ENCODE peak calls at places on chromosomes 11 and 22, in nine cellular contexts. G, Z, U, O, V, K, A, P and D are unnamed samples.

GRCh38 chr11:132943737-132944556 is 588.4 kb downstream of the OPCML start:
- DNase-seq in G (no peak), Z (no peak), U (no peak), O (no peak), V (no peak), K (no peak), A (no peak), P (peak; percentile 92), D (no peak)

GRCh38 chr11:10763766-10764165 is 12.7 kb downstream of the CTR9 start:
- DNase-seq in G (no peak), Z (no peak), U (no peak), O (no peak), V (no peak), K (no peak), A (no peak), P (no peak), D (no peak)

GRCh38 chr22:32444068-32444467 is 20.2 kb downstream of the BPIFC start:
- DNase-seq in G (peak; percentile 46), Z (no peak), U (peak; percentile 79), O (no peak), V (peak; percentile 31), K (peak; percentile 4), A (no peak), P (no peak), D (no peak)

GRCh38 chr22:45376703-45377102 is 36.7 kb downstream of the SMC1B start:
- DNase-seq in G (no peak), Z (no peak), U (no peak), O (no peak), V (no peak), K (no peak), A (no peak), P (no peak), D (no peak)

GRCh38 chr11:106389096-106389495 is 311.6 kb downstream of the AASDHPPT start:
- DNase-seq in G (no peak), Z (no peak), U (no peak), O (no peak), V (peak; percentile 7), K (peak; percentile 69), A (peak; percentile 71), P (no peak), D (no peak)

GRCh38 chr22:45308624-45309421 is 911 bp upstream of the FAM118A start:
- DNase-seq in G (peak; percentile 68), Z (no peak), U (no peak), O (no peak), V (no peak), K (no peak), A (no peak), P (no peak), D (no peak)

GRCh38 chr11:93085097-93085496 is 112.7 kb downstream of the SLC36A4 start:
- DNase-seq in G (no peak), Z (no peak), U (no peak), O (no peak), V (no peak), K (no peak), A (peak; percentile 5), P (no peak), D (no peak)

GRCh38 chr11:110833033-110833484 is 120.8 kb upstream of the ARHGAP20 start:
- DNase-seq in G (no peak), Z (no peak), U (no peak), O (no peak), V (peak; percentile 48), K (peak; percentile 78), A (no peak), P (no peak), D (no peak)

GRCh38 chr11:78535920-78536319 is 38.7 kb downstream of the NARS2 start:
- DNase-seq in G (no peak), Z (no peak), U (no peak), O (no peak), V (no peak), K (no peak), A (no peak), P (no peak), D (no peak)

GRCh38 chr22:33913188-33913587 is 7.1 kb downstream of the LARGE1 start:
- DNase-seq in G (no peak), Z (no peak), U (no peak), O (no peak), V (no peak), K (no peak), A (no peak), P (no peak), D (no peak)

GRCh38 chr11:613369-613968 is 2.3 kb downstream of the IRF7 start:
- DNase-seq in G (peak; percentile 69), Z (no peak), U (peak; percentile 67), O (no peak), V (peak; percentile 60), K (peak; percentile 40), A (peak; percentile 59), P (peak; percentile 85), D (peak; percentile 68)

GRCh38 chr11:118267486-118267885 is 3.4 kb upstream of the MPZL2 start:
- DNase-seq in G (no peak), Z (no peak), U (no peak), O (no peak), V (no peak), K (no peak), A (no peak), P (no peak), D (no peak)

GRCh38 chr11:7901319-7901854 is 29.7 kb downstream of the OR10A6 start:
- DNase-seq in G (no peak), Z (no peak), U (no peak), O (no peak), V (no peak), K (no peak), A (no peak), P (no peak), D (no peak)

GRCh38 chr22:29751139-29751538 is 15.7 kb downstream of the ZMAT5 start:
- DNase-seq in G (no peak), Z (no peak), U (peak; percentile 13), O (no peak), V (no peak), K (no peak), A (no peak), P (no peak), D (no peak)

GRCh38 chr11:108680267-108680666 is 15.4 kb downstream of the DDX10 start:
- DNase-seq in G (no peak), Z (no peak), U (no peak), O (no peak), V (no peak), K (no peak), A (peak; percentile 25), P (no peak), D (no peak)

GRCh38 chr22:32050678-32051515 is 7.8 kb downstream of the SLC5A1 start:
- DNase-seq in G (peak; percentile 97), Z (no peak), U (peak; percentile 53), O (no peak), V (peak; percentile 49), K (peak; percentile 82), A (peak; percentile 86), P (peak; percentile 84), D (no peak)

GRCh38 chr11:114050258-114050927 is 9.1 kb upstream of the ZBTB16 start:
- DNase-seq in G (no peak), Z (no peak), U (no peak), O (no peak), V (no peak), K (no peak), A (no peak), P (no peak), D (no peak)

GRCh38 chr11:37134637-37135036 is 536.6 kb upstream of the RAG2 start:
- DNase-seq in G (no peak), Z (no peak), U (no peak), O (no peak), V (no peak), K (no peak), A (no peak), P (no peak), D (no peak)

GRCh38 chr11:34976496-34976895 is 60.1 kb downstream of the PDHX start:
- DNase-seq in G (no peak), Z (no peak), U (no peak), O (no peak), V (no peak), K (no peak), A (no peak), P (no peak), D (no peak)

GRCh38 chr11:22624742-22625447 is 728 bp downstream of the FANCF start:
- DNase-seq in G (peak; percentile 85), Z (no peak), U (peak; percentile 60), O (no peak), V (peak; percentile 30), K (peak; percentile 44), A (peak; percentile 48), P (peak; percentile 93), D (peak; percentile 25)

GRCh38 chr11:66762088-66762487 is 33.1 kb upstream of the SPTBN2 start:
- DNase-seq in G (no peak), Z (no peak), U (no peak), O (no peak), V (peak; percentile 42), K (no peak), A (no peak), P (peak; percentile 77), D (no peak)

GRCh38 chr11:2667940-2668339 is 31.9 kb downstream of the KCNQ1OT1 start:
- DNase-seq in G (no peak), Z (no peak), U (no peak), O (no peak), V (no peak), K (no peak), A (no peak), P (peak; percentile 21), D (no peak)

GRCh38 chr11:61509058-61510029 is 795 bp downstream of the LRRC10B start:
- DNase-seq in G (peak; percentile 91), Z (no peak), U (no peak), O (no peak), V (no peak), K (peak; percentile 16), A (peak; percentile 18), P (peak; percentile 96), D (no peak)